ENCODE peak calls at places on chromosomes 6 and 20, in four cellular contexts. P is K562, B is HepG2, R is GM12878. Z is an unnamed sample.

GRCh38 chr6:53718597-53719460 is 53.3 kb upstream of the KLHL31 start:
- DNase-seq in P (peak), B (peak), R (peak), Z (no peak)

GRCh38 chr6:44104661-44105060 is 22.6 kb downstream of the MRPL14 start:
- DNase-seq in P (no peak), B (no peak), R (no peak), Z (no peak)

GRCh38 chr20:17771206-17772004 is 71.6 kb downstream of the BANF2 start:
- DNase-seq in P (no peak), B (peak), R (no peak), Z (no peak)

GRCh38 chr20:22810030-22810429 is 225.1 kb upstream of the SSTR4 start:
- DNase-seq in P (no peak), B (no peak), R (no peak), Z (no peak)

GRCh38 chr6:33667776-33668175 is 43.7 kb downstream of the UQCC2 start:
- DNase-seq in P (no peak), B (no peak), R (no peak), Z (no peak)

GRCh38 chr6:130604869-130605401 is 222.3 kb upstream of the SMLR1 start:
- DNase-seq in P (no peak), B (no peak), R (no peak), Z (no peak)

GRCh38 chr20:63330940-63331339 is 30.2 kb downstream of the CHRNA4 start:
- DNase-seq in P (no peak), B (no peak), R (no peak), Z (peak)

GRCh38 chr6:22079788-22080187 is 217.0 kb downstream of the PRL start:
- DNase-seq in P (no peak), B (no peak), R (no peak), Z (no peak)

GRCh38 chr20:12644481-12644880 is 364.3 kb upstream of the SPTLC3 start:
- DNase-seq in P (no peak), B (no peak), R (no peak), Z (no peak)

GRCh38 chr6:45302832-45303231 is 25.3 kb upstream of the RUNX2 start:
- DNase-seq in P (no peak), B (no peak), R (no peak), Z (no peak)

GRCh38 chr20:34755367-34755766 is 51.2 kb downstream of the TP53INP2 start:
- DNase-seq in P (no peak), B (no peak), R (peak), Z (no peak)

GRCh38 chr6:110944681-110945151 is 13.8 kb upstream of the GTF3C6 start:
- DNase-seq in P (peak), B (peak), R (peak), Z (no peak)

GRCh38 chr6:112443666-112444065 is 96.5 kb downstream of the RFPL4B start:
- DNase-seq in P (no peak), B (no peak), R (no peak), Z (no peak)

GRCh38 chr6:161010418-161010817 is 18.8 kb downstream of the MAP3K4 start:
- DNase-seq in P (no peak), B (no peak), R (no peak), Z (no peak)

GRCh38 chr6:46010771-46011170 is 4.9 kb downstream of the CLIC5 start:
- DNase-seq in P (no peak), B (no peak), R (no peak), Z (no peak)

DNA sequence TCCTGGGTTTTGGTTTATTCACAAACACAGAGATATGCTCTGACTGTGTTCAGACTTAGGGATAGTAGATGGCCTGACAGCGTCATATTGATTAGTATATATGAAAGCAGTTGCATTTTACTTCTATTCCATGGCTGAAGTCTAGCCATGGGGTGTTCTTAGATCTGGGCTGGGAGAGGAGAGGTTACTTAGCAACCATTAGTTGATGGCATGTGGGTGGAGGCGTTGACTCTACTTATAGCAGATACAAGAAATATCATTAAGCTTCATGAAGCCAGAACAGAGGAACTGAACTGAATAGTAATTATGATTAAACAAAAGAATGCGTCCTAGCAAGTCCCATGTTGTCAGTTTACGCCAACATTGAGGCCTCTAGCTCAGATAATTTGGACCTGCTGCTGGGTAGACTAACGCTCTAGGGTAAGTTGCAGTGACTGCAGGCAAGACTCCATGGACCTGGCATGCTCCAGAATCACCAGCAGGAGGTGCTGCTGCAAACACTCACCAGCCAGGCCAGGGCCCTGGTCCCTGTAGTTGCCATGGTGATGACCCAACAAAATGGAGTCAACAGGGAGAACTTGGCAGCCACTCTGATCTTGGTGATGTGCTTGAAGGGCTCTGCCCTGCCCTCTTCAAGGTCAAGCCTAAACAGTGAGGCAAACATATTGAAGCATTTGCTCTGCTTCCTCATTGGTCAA is 477.4 kb downstream of the PREX1 start:
- DNase-seq in P (peak), B (peak), R (no peak), Z (peak)
- TF ChIP-seq CTCF in P (peak), B (peak), R (peak), Z (peak)

GRCh38 chr20:24699321-24700165 is 230.1 kb downstream of the SYNDIG1 start:
- DNase-seq in P (no peak), B (no peak), R (no peak), Z (no peak)
- TF ChIP-seq CREB1 in P (no peak), B (no peak), R (no peak), Z (no peak)

DNA sequence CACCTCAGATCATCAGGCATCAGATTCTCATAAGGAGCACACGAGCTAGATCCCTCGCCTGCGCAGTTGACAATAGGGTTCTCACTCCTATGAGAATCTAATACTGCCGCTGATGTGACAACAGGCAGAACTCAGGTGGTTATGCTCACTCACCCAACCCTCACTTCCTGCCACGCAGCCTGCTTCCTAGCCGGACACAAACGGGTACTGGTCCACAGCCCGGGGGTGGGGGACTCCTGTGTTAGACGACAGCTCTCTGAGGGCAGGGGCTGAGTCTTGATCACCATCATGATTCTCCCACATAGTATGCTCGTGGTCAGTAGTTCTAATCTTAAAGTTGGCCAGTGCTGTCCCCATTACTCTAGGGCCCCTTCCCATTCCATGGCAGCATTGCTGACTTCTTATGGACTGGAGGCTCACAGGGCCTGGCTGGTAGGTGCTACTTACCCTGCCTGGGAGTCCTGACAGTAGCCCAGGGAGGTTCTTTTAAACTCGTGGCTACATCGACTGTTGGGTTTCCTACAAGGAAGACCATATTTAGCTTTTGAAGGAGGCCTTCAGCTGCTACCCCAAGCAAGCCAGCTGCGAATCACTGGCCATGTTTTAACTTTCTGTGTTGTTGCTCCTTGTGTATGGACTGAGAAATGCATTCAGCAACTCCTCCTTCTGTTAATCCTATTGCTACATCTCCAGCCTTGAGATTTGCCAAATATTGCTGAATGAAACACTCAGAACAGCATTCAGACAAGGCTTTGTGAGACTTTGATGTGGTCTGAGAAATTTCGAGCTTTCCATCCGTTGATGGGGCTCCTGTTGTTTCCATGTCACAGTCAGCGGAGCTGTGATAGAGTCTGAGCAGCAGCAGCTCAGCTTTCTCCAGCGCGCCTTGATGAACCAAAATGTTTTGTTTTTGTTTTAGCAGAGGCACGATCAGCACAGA is 300.4 kb downstream of the NRN1 start:
- DNase-seq in P (no peak), B (no peak), R (no peak), Z (no peak)
- TF ChIP-seq TCF7 in P (no peak), B (no peak), R (no peak), Z (no peak)

GRCh38 chr6:28369463-28369862 is 19.7 kb downstream of the ZKSCAN3 start:
- DNase-seq in P (no peak), B (no peak), R (no peak), Z (no peak)

GRCh38 chr6:28370440-28370839 is 20.7 kb downstream of the ZKSCAN3 start:
- DNase-seq in P (no peak), B (no peak), R (no peak), Z (no peak)

GRCh38 chr6:28371706-28372451 is 22.1 kb downstream of the ZKSCAN3 start:
- DNase-seq in P (peak), B (no peak), R (peak), Z (no peak)

GRCh38 chr6:28371280-28371679 is 21.5 kb downstream of the ZKSCAN3 start:
- DNase-seq in P (no peak), B (no peak), R (no peak), Z (no peak)

DNA sequence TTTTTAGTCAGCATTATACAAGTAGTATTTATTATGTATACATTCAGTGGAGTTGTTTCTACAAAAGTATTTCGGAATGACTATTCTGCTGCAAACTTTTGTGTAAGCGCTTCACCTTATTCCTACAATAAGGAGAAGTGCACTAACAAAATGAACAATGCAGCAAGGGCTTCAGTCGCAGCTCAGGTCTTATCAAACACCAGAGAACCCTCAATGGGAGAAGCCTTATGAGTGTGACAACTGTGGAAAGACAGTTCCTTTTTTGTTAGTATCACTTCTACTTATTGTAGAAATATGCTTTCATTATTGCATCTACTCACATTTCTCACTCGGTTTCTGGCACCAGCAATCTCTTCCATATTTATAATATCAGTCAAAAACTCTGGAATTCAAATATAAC is 18.8 kb downstream of the ZKSCAN3 start:
- DNase-seq in P (no peak), B (no peak), R (peak), Z (no peak)
- TF ChIP-seq CTCF in P (no peak), B (no peak), R (no peak), Z (no peak)

GRCh38 chr6:137641474-137642077 is 147.4 kb upstream of the OLIG3 start:
- DNase-seq in P (peak), B (peak), R (no peak), Z (peak)
- TF ChIP-seq CREB1 in P (no peak), B (no peak), R (no peak), Z (no peak)

DNA sequence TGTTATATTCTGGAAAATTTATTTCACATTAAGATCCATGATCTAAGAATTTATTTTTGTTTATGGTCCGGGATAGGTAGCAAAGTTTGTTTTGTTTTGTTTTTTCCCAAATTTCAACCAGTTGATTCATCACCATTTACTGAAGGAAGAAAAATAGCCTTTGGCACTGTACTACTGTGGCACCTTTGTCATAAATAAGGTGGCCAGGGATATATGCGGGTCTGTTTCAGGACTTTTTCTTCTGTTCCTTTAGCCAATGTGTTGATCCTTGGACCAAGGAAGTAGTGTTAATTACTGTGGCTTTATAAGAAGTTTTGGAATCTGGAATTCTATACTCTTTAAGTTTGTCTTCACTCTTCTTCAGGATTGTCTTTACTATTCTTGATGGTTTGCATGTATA is 171.7 kb downstream of the FAXC start:
- DNase-seq in P (no peak), B (no peak), R (no peak), Z (no peak)
- TF ChIP-seq TCF7 in P (no peak), B (no peak), R (no peak), Z (no peak)